ENCODE peak calls at places on chromosomes 6 and 20, in ten cellular contexts. D is breast epithelium, A is H1, J is SK-N-SH, O is HepG2, G is GM12878, S is sigmoid colon, T is spleen, U is upper lobe of left lung, Q is transverse colon. N is an unnamed sample. For H3K4me1, the result is how much of the 10 kb centered on the place peaks cover.

GRCh38 chr6:15968519-15968918 is 160.4 kb upstream of the MYLIP start:
- DNase-seq in J (no peak), D (no peak), S (no peak), G (no peak), U (no peak), O (no peak), A (no peak), T (no peak), Q (no peak), N (no peak)

GRCh38 chr20:43988867-43989266 is 74.2 kb downstream of the TOX2 start:
- DNase-seq in G (no peak), A (no peak), Q (no peak), U (no peak), T (no peak), S (no peak), D (no peak), J (no peak), O (no peak), N (no peak)

GRCh38 chr6:20126789-20127653 is 85.2 kb downstream of the MBOAT1 start:
- DNase-seq in G (peak), Q (peak), U (peak), J (peak), A (no peak), D (peak), T (peak), O (peak), S (peak), N (peak)

GRCh38 chr6:100573169-100573568 is 108.4 kb upstream of the SIM1 start:
- DNase-seq in T (no peak), S (no peak), U (no peak), A (no peak), D (no peak), J (peak), Q (no peak), G (no peak), O (peak), N (no peak)

GRCh38 chr6:42928748-42929087 is 562 bp upstream of the CNPY3 start:
- DNase-seq in U (no peak), O (no peak), D (no peak), A (no peak), Q (no peak), G (no peak), S (no peak), J (no peak), T (no peak), N (no peak)

GRCh38 chr6:130814506-130814905 is 12.7 kb upstream of the SMLR1 start:
- DNase-seq in G (no peak), Q (no peak), D (no peak), U (no peak), J (no peak), T (no peak), A (no peak), O (no peak), S (no peak), N (no peak)

GRCh38 chr6:107576852-107577251 is 86.9 kb downstream of the SOBP start:
- DNase-seq in U (no peak), O (no peak), G (no peak), S (no peak), J (no peak), T (no peak), A (no peak), D (no peak), Q (no peak), N (no peak)

GRCh38 chr6:168581706-168582105 is 140.7 kb downstream of the SMOC2 start:
- DNase-seq in U (no peak), J (no peak), D (no peak), O (no peak), G (no peak), A (no peak), S (peak), T (no peak), Q (no peak), N (no peak)

GRCh38 chr6:122623279-122623678 is 13.1 kb downstream of the PKIB start:
- DNase-seq in A (no peak), Q (no peak), O (peak), J (no peak), D (no peak), G (no peak), S (no peak), T (no peak), U (no peak), N (no peak)

GRCh38 chr6:13190391-13190790 is 137.9 kb downstream of the TBC1D7 start:
- DNase-seq in A (no peak), G (no peak), T (no peak), S (no peak), J (no peak), D (no peak), U (no peak), O (no peak), Q (no peak), N (no peak)

GRCh38 chr6:30603961-30604360 is 13.1 kb downstream of the PPP1R10 start:
- DNase-seq in G (no peak), U (no peak), T (no peak), O (no peak), A (no peak), J (no peak), Q (no peak), S (no peak), D (no peak), N (no peak)
- TF ChIP-seq POLR2AphosphoS5 in G (no peak), U (no peak), T (no peak), O (no peak), A (no peak), J (no peak), Q (no peak), S (no peak), D (no peak), N (no peak)

DNA sequence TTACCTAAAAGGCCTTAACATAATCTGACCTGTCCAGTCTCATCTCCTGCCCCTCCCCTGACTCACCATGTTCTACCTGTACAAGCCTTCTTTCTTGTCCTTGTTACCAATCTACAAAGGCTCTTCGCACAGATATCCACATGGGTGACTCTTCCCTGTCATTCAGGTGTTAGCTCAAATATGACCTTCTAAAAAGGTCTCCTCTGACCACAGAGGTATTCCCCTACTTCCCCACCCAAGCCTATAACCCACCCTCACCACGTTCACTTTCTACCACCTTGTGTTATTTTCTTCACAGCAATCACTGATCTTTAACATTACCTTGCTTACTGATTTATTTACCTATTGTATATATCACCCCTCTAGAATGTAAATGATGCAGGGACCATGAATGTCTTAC is 96.7 kb downstream of the BTBD9 start:
- DNase-seq in S (no peak), T (no peak), U (no peak), G (no peak), Q (no peak), J (no peak), D (no peak), O (no peak), A (no peak), N (no peak)
- H3K4me1 ChIP-seq in S (under half), T (under half), U (under half), G (under half), Q (under half), J (under half), D (under half), O (under half), A (under half), N (under half)

GRCh38 chr6:170306324-170307079 is at the start of gene FAM120B:
- DNase-seq in D (peak), A (peak), U (peak), O (peak), J (peak), Q (peak), T (peak), G (peak), S (peak), N (peak)
- TF ChIP-seq POLR2AphosphoS5 in D (peak), A (peak), U (peak), O (peak), J (peak), Q (peak), T (peak), G (peak), S (peak), N (peak)

DNA sequence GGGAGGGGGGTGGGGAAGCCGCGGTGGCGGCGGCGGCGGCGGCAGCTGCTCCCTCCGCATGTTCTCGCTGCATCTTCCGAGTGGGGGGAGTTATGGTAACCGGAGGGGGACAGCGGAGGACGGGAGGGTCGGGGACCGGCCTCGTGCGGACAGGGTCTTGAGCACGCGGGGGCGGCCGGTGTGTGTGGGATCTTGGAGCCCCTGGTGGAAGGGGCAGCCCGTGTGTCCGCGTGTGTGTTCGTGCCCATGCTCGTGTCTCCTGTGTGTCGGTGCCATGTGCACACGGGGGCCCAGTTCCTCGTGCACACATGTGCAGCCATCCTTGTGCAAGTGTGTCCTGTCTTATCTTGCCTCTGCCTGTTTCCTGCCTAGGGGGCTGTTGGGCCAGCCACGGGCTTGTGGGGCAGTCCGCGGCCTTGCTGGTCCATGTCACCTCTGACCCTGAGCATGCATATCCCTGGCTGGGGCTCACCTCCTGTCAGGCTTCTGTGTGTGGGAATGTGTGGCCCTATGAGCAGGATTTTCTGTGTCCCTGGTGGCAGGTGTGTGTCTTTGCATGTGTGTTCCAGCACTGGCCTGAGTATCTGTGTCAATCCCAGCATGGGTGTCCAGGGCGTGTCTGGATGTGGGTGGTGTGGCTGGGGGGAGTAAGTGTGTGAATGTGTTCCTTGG is 8.5 kb downstream of the SYNGAP1 start:
- DNase-seq in Q (peak), J (peak), O (peak), G (no peak), U (peak), T (peak), A (no peak), D (no peak), S (no peak), N (no peak)
- H3K4me1 ChIP-seq in Q (half or more), J (half or more), O (half or more), G (half or more), U (half or more), T (half or more), A (under half), D (under half), S (half or more), N (half or more)

GRCh38 chr6:116410945-116411623 is 40.3 kb downstream of the DSE start:
- DNase-seq in D (no peak), J (no peak), G (no peak), A (no peak), Q (no peak), U (no peak), O (no peak), T (no peak), S (no peak), N (no peak)
- TF ChIP-seq POLR2AphosphoS5 in D (no peak), J (no peak), G (no peak), A (no peak), Q (no peak), U (no peak), O (no peak), T (peak), S (no peak), N (no peak)

GRCh38 chr20:49278817-49279676 is 1.2 kb upstream of the ZNFX1 start:
- DNase-seq in U (peak), G (no peak), O (peak), Q (peak), J (no peak), S (no peak), D (no peak), A (no peak), T (peak), N (no peak)
- H3K4me1 ChIP-seq in U (half or more), G (under half), O (half or more), Q (under half), J (under half), S (half or more), D (under half), A (under half), T (half or more), N (half or more)

GRCh38 chr6:156634971-156635371 is 142.2 kb upstream of the ARID1B start:
- DNase-seq in T (no peak), U (no peak), A (no peak), O (no peak), S (no peak), J (no peak), G (no peak), D (no peak), Q (no peak), N (no peak)
- TF ChIP-seq POLR2AphosphoS5 in T (no peak), U (no peak), A (no peak), O (no peak), S (no peak), J (no peak), G (no peak), D (no peak), Q (no peak), N (no peak)

DNA sequence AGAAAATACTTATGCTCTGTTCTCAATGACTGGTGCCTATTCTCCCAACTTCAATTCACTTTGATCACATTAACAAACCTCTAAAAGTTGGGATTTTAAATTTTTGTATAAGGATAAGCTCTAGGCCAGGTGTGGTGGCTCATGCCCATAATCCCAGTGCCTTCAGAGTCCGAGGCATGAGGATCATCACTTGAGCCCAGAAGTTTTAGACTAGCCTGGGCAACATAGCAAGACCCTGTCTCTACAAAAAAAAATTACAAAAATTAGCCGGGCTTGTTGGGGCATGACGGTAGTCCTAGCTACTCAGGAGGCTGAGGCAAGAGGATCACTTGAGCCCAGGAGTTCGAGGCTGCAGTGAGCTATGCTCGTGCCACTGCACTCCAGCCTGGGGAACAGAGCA is 3.9 kb downstream of the SSR1 start:
- DNase-seq in S (no peak), J (no peak), A (no peak), T (no peak), O (no peak), G (no peak), U (no peak), D (no peak), Q (no peak), N (no peak)
- H3K4me1 ChIP-seq in S (under half), J (under half), A (under half), T (half or more), O (half or more), G (under half), U (under half), D (under half), Q (under half), N (under half)

DNA sequence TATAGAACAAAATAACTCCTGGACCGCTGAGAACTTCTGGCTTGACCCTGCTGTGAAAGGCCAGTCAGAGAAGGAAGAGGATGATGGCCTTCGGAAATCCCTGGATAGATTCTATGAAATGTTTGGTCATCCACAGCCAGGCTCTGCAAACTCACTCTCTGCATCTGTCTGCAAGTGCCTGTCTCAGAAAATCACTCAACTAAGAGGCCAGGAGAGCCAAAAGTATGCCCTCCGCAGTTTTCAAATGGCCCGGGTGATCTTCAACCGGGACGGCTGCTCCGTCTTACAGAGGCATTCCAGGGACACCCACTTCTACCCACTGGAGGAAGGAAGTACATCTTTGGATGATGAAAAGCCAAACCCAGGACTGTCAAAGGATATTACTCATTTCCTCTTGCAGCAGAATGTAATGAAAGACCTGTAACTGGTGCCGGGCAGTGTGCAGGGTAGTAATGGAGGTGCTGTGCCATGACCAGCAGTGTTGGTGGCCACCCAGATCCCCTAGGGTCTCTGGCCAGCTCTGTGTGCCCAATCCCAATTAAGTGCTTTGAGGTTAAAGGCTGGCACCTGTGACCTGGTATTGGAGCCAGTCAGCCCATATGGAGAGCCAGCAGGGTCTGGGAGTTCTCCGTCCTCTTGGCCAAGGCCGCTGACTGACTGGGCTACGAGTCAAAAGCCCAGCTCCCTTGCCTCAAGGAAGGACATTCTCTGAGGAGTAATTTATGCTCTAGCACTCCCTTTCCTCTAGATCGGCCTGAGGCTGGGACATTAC is 87.1 kb downstream of the TRMT6 start:
- DNase-seq in G (no peak), T (peak), D (no peak), J (no peak), O (no peak), Q (no peak), S (no peak), U (peak), A (no peak), N (no peak)
- TF ChIP-seq POLR2AphosphoS5 in G (no peak), T (peak), D (no peak), J (no peak), O (no peak), Q (no peak), S (no peak), U (no peak), A (no peak), N (no peak)

GRCh38 chr20:1473244-1473635 is 6.6 kb upstream of the NSFL1C start:
- DNase-seq in A (no peak), S (no peak), G (no peak), Q (no peak), T (no peak), O (no peak), U (no peak), J (no peak), D (no peak), N (no peak)
- H3K4me1 ChIP-seq in A (under half), S (under half), G (under half), Q (under half), T (half or more), O (under half), U (under half), J (under half), D (under half), N (under half)